ENCODE peak calls at places on chromosomes 2 and 18, in seven cellular contexts. L is prostate gland; Q is progenitor cell of endocrine pancreas; E is osteocyte; R is lower leg skin; G is dorsolateral prefrontal cortex; S is CD4-positive, alpha-beta T cell. Y is an unnamed sample.

GRCh38 chr2:173151671-173152398 is 76.2 kb downstream of the MAP3K20 start:
- DNase-seq in L (no peak), Q (no peak), E (no peak), R (no peak), G (no peak), S (no peak), Y (peak; percentile 21)

GRCh38 chr2:96138146-96139145 is at the start of gene ASTL:
- DNase-seq in L (no peak), Q (peak; percentile 42), E (no peak), R (no peak), G (peak; percentile 40), S (peak; percentile 60), Y (peak; percentile 83)

GRCh38 chr2:120567128-120567527 is 168.5 kb upstream of the GLI2 start:
- DNase-seq in L (no peak), Q (no peak), E (no peak), R (no peak), G (no peak), S (no peak), Y (no peak)

GRCh38 chr2:16617282-16618266 is 48.1 kb downstream of the CYRIA start:
- DNase-seq in L (peak; percentile 87), Q (no peak), E (no peak), R (peak; percentile 84), G (no peak), S (no peak), Y (no peak)

GRCh38 chr2:223054193-223054781 is 2.3 kb downstream of the KCNE4 start:
- DNase-seq in L (no peak), Q (no peak), E (no peak), R (peak; percentile 94), G (no peak), S (no peak), Y (no peak)

GRCh38 chr2:195026261-195026660 is 630.8 kb upstream of the SLC39A10 start:
- DNase-seq in L (no peak), Q (no peak), E (no peak), R (no peak), G (no peak), S (no peak), Y (no peak)

GRCh38 chr2:236749346-236749745 is 179.7 kb downstream of the ACKR3 start:
- DNase-seq in L (no peak), Q (no peak), E (no peak), R (no peak), G (no peak), S (no peak), Y (no peak)

GRCh38 chr18:48913201-48913600 is 37.6 kb downstream of the SMAD7 start:
- DNase-seq in L (no peak), Q (no peak), E (no peak), R (peak; percentile 77), G (no peak), S (peak; percentile 45), Y (no peak)

GRCh38 chr2:164009801-164010337 is 274.1 kb upstream of the FIGN start:
- DNase-seq in L (no peak), Q (no peak), E (no peak), R (no peak), G (no peak), S (no peak), Y (no peak)

GRCh38 chr18:51234117-51235010 is 36.9 kb upstream of the MEX3C start:
- DNase-seq in L (no peak), Q (no peak), E (peak; percentile 60), R (no peak), G (no peak), S (no peak), Y (no peak)

GRCh38 chr2:137925599-137925998 is 38.7 kb upstream of the HNMT start:
- DNase-seq in L (no peak), Q (no peak), E (no peak), R (no peak), G (no peak), S (no peak), Y (no peak)

GRCh38 chr18:70313640-70314039 is 24.8 kb downstream of the SOCS6 start:
- DNase-seq in L (no peak), Q (no peak), E (no peak), R (no peak), G (no peak), S (no peak), Y (no peak)

GRCh38 chr18:2984703-2985261 is 28.2 kb downstream of the LPIN2 start:
- DNase-seq in L (no peak), Q (no peak), E (no peak), R (no peak), G (no peak), S (no peak), Y (no peak)

GRCh38 chr2:228657807-228658402 is 476.4 kb upstream of the SPHKAP start:
- DNase-seq in L (no peak), Q (no peak), E (no peak), R (no peak), G (no peak), S (no peak), Y (peak; percentile 7)

GRCh38 chr2:117832905-117833613 is 18.6 kb downstream of the DDX18 start:
- DNase-seq in L (no peak), Q (peak; percentile 20), E (no peak), R (no peak), G (no peak), S (no peak), Y (no peak)

GRCh38 chr2:36408198-36408703 is 52.7 kb downstream of the CRIM1 start:
- DNase-seq in L (no peak), Q (no peak), E (no peak), R (peak; percentile 83), G (no peak), S (no peak), Y (no peak)

GRCh38 chr2:67917332-67918054 is 145.3 kb downstream of the C1D start:
- DNase-seq in L (no peak), Q (no peak), E (no peak), R (no peak), G (no peak), S (no peak), Y (no peak)

GRCh38 chr18:22043837-22044236 is 125.6 kb upstream of the GATA6 start:
- DNase-seq in L (no peak), Q (no peak), E (no peak), R (no peak), G (no peak), S (no peak), Y (no peak)

GRCh38 chr2:129756276-129756675 is 223.2 kb upstream of the RAB6C start:
- DNase-seq in L (no peak), Q (no peak), E (peak; percentile 60), R (no peak), G (no peak), S (no peak), Y (no peak)

GRCh38 chr2:129754431-129754830 is 225.0 kb upstream of the RAB6C start:
- DNase-seq in L (peak; percentile 17), Q (no peak), E (no peak), R (no peak), G (no peak), S (no peak), Y (no peak)

GRCh38 chr2:129753261-129753660 is 226.2 kb upstream of the RAB6C start:
- DNase-seq in L (no peak), Q (no peak), E (peak; percentile 21), R (no peak), G (no peak), S (no peak), Y (no peak)

GRCh38 chr2:129755786-129756185 is 223.7 kb upstream of the RAB6C start:
- DNase-seq in L (no peak), Q (no peak), E (peak; percentile 59), R (no peak), G (no peak), S (no peak), Y (no peak)

GRCh38 chr2:129754831-129755230 is 224.6 kb upstream of the RAB6C start:
- DNase-seq in L (no peak), Q (no peak), E (peak; percentile 74), R (no peak), G (no peak), S (no peak), Y (no peak)
- TF ChIP-seq CTCF in L (no peak), Q (no peak), E (no peak), R (no peak), G (no peak), S (no peak), Y (no peak)

DNA sequence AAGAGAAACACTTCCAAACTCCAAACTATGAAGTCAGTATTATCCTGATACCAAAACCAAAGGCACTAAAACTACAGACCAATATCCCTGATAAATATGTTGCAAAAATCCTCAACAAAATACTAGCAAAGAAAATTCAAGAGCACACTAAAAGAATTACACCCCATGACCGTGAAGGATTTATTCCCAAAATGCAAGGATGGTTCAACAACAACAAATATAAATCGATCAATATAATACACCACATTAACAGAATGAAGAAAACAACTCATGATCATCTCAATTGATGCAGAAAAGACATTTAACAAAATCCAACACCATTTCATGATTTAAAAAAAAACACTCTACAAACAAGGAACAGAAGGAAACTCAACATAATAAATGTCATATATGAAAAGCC is 50.5 kb downstream of the IWS1 start:
- DNase-seq in L (no peak), Q (no peak), E (no peak), R (no peak), G (no peak), S (no peak), Y (no peak)
- TF ChIP-seq CTCF in L (no peak), Q (no peak), E (no peak), R (no peak), G (no peak), S (no peak), Y (no peak)

GRCh38 chr2:529425-529824 is 147.8 kb downstream of the TMEM18 start:
- DNase-seq in L (no peak), Q (no peak), E (no peak), R (no peak), G (no peak), S (no peak), Y (no peak)
- TF ChIP-seq CTCF in L (no peak), Q (peak; percentile 61), E (peak; percentile 67), R (no peak), G (peak; percentile 39), S (peak; percentile 41), Y (no peak)

GRCh38 chr2:20929721-20930120 is 106.8 kb upstream of the LDAH start:
- DNase-seq in L (no peak), Q (no peak), E (no peak), R (no peak), G (no peak), S (no peak), Y (no peak)

GRCh38 chr2:20925265-20925889 is 102.5 kb upstream of the LDAH start:
- DNase-seq in L (no peak), Q (peak; percentile 60), E (no peak), R (no peak), G (no peak), S (no peak), Y (no peak)

GRCh38 chr2:20931346-20931745 is 108.4 kb upstream of the LDAH start:
- DNase-seq in L (no peak), Q (no peak), E (no peak), R (no peak), G (no peak), S (no peak), Y (no peak)

GRCh38 chr2:20930928-20931327 is 108.0 kb upstream of the LDAH start:
- DNase-seq in L (peak; percentile 22), Q (no peak), E (no peak), R (no peak), G (no peak), S (no peak), Y (no peak)

GRCh38 chr2:20928617-20929016 is 105.7 kb upstream of the LDAH start:
- DNase-seq in L (no peak), Q (no peak), E (no peak), R (no peak), G (no peak), S (no peak), Y (no peak)
- TF ChIP-seq CTCF in L (no peak), Q (no peak), E (no peak), R (no peak), G (no peak), S (no peak), Y (no peak)

Y was measured in GM13977.